ENCODE peak calls at places on chromosomes 12 and 14, in six cellular contexts. B, X, E, Y, U and I are unnamed samples.

GRCh38 chr12:53287741-53288216 is 7.6 kb upstream of the PFDN5 start:
- DNase-seq in B (peak), X (peak), E (peak), Y (peak), U (peak), I (peak)

GRCh38 chr14:92651106-92651792 is 97.2 kb downstream of the LGMN start:
- DNase-seq in B (no peak), X (no peak), E (no peak), Y (no peak), U (no peak), I (no peak)

GRCh38 chr14:100297320-100298300 is 8.6 kb downstream of the SLC25A29 start:
- DNase-seq in B (peak), X (no peak), E (no peak), Y (no peak), U (peak), I (peak)

GRCh38 chr14:76780360-76780759 is 19.1 kb downstream of the VASH1 start:
- DNase-seq in B (no peak), X (peak), E (no peak), Y (no peak), U (no peak), I (no peak)

GRCh38 chr14:50762001-50762930 is 68.7 kb downstream of the NIN start:
- DNase-seq in B (peak), X (no peak), E (no peak), Y (no peak), U (no peak), I (peak)

GRCh38 chr12:52093346-52093745 is 13.8 kb downstream of the SMIM41 start:
- DNase-seq in B (no peak), X (no peak), E (no peak), Y (no peak), U (no peak), I (no peak)

GRCh38 chr12:90842477-90842876 is 112.5 kb downstream of the CCER1 start:
- DNase-seq in B (no peak), X (peak), E (no peak), Y (no peak), U (peak), I (no peak)

GRCh38 chr12:111699-112591 is 45.4 kb downstream of the IQSEC3 start:
- DNase-seq in B (no peak), X (no peak), E (no peak), Y (no peak), U (peak), I (no peak)

GRCh38 chr12:55057466-55057865 is 37.7 kb downstream of the NEUROD4 start:
- DNase-seq in B (no peak), X (no peak), E (no peak), Y (no peak), U (peak), I (no peak)

GRCh38 chr14:99289394-99290189 is 17.6 kb upstream of the BCL11B start:
- DNase-seq in B (no peak), X (no peak), E (no peak), Y (no peak), U (peak), I (no peak)

GRCh38 chr12:79288946-79289345 is 401.8 kb downstream of the PAWR start:
- DNase-seq in B (no peak), X (no peak), E (no peak), Y (no peak), U (no peak), I (no peak)

GRCh38 chr12:109820921-109821381 is 12.2 kb downstream of the TRPV4 start:
- DNase-seq in B (no peak), X (no peak), E (no peak), Y (no peak), U (peak), I (no peak)

GRCh38 chr12:26539131-26539530 is 293.9 kb downstream of the ITPR2 start:
- DNase-seq in B (no peak), X (no peak), E (no peak), Y (no peak), U (no peak), I (no peak)

GRCh38 chr12:2053675-2054070 is 886 bp downstream of the CACNA1C start:
- DNase-seq in B (no peak), X (no peak), E (no peak), Y (no peak), U (no peak), I (peak)

GRCh38 chr12:90013409-90013808 is 304.8 kb upstream of the ATP2B1 start:
- DNase-seq in B (peak), X (no peak), E (no peak), Y (no peak), U (no peak), I (peak)

GRCh38 chr12:87272846-87273245 is 756.4 kb downstream of the C12orf50 start:
- DNase-seq in B (no peak), X (no peak), E (no peak), Y (no peak), U (no peak), I (no peak)

GRCh38 chr14:87049886-87050820 is 942.8 kb downstream of the GALC start:
- DNase-seq in B (peak), X (peak), E (no peak), Y (peak), U (peak), I (peak)

GRCh38 chr14:42869681-42870080 is 1263.0 kb downstream of the LRFN5 start:
- DNase-seq in B (peak), X (no peak), E (no peak), Y (no peak), U (no peak), I (no peak)

GRCh38 chr14:75170797-75171196 is 5.6 kb downstream of the TMED10 start:
- DNase-seq in B (no peak), X (no peak), E (no peak), Y (no peak), U (no peak), I (no peak)

GRCh38 chr14:71576472-71576871 is 355.8 kb upstream of the RGS6 start:
- DNase-seq in B (no peak), X (no peak), E (no peak), Y (no peak), U (no peak), I (no peak)
- H3K14ac ChIP-seq in B (peak), X (no peak), E (no peak), Y (no peak), U (no peak), I (no peak)

DNA sequence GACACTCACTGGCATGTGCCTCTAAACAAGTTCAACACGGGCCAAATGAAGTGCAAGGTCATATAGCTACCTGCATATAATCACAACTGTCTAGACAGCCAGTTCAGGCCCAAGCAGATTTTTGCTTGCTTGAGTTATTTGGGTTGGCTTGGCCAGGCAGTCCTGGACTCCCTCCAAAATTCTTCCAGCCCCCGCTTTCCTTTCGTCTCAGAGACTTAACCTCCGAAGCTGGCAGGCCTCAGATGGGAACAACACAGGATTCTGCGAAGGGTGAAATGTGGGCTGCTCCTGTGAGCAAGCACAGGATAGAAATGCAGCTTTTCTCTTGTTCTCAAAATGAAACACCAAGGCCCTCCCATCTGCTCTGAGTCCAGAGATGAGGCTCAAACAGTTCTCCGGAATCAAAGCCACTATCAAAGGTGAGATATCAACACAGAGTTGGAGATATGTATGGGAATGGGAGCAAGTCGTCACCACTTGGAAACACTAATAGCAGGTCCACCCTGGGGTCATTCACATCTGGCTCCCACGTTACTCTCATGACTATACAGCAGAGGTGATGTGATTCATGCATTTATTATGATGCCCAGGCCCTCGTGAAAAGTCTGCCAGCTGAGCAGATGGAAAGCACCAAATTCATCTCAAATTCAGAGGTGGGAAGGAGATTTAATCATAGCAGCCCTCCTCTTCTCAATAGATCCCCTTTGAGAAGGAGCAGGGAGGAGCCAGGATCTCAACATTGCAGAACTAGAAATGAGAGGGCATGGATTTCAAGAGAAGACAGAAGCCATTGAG is 389.8 kb downstream of the NUAK1 start:
- DNase-seq in B (peak), X (no peak), E (no peak), Y (no peak), U (no peak), I (no peak)
- H4K8ac ChIP-seq in B (no peak), X (no peak), E (no peak), Y (no peak), U (no peak), I (no peak)

DNA sequence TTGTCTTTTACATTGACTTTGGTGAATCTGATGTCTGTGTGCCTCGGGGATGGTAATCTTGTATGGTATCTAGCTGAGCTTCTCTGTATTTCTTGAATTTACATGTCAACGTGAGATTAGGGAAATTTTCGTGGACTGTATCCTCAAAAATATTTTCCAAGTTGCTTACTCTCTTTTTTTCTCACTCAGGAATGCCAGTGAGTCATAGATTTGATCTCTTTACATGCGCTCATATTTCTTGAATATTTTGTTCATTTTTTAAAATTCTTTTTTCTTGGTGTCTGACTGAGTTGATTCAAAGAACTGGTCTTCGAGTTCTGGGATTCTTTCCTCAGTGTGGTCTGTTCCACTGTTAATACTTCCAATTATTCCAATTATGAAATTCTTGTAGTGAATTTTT is 207.7 kb downstream of the RAD51B start:
- DNase-seq in B (peak), X (no peak), E (no peak), Y (no peak), U (no peak), I (no peak)
- H3K14ac ChIP-seq in B (peak), X (no peak), E (no peak), Y (no peak), U (no peak), I (no peak)

GRCh38 chr12:104137175-104137901 is 672 bp downstream of the NFYB start:
- DNase-seq in B (peak), X (peak), E (peak), Y (peak), U (peak), I (peak)
- H4K8ac ChIP-seq in B (peak), X (peak), E (no peak), Y (peak), U (peak), I (peak)

GRCh38 chr12:59404109-59404650 is 191.6 kb upstream of the SLC16A7 start:
- DNase-seq in B (no peak), X (no peak), E (no peak), Y (no peak), U (no peak), I (no peak)

GRCh38 chr12:59403259-59403932 is 192.4 kb upstream of the SLC16A7 start:
- DNase-seq in B (peak), X (peak), E (peak), Y (no peak), U (peak), I (peak)

GRCh38 chr12:59407799-59408198 is 188.0 kb upstream of the SLC16A7 start:
- DNase-seq in B (no peak), X (no peak), E (no peak), Y (no peak), U (no peak), I (no peak)

GRCh38 chr12:59408431-59408830 is 187.4 kb upstream of the SLC16A7 start:
- DNase-seq in B (peak), X (no peak), E (no peak), Y (no peak), U (no peak), I (peak)

GRCh38 chr12:59405992-59406391 is 189.8 kb upstream of the SLC16A7 start:
- DNase-seq in B (no peak), X (no peak), E (no peak), Y (no peak), U (no peak), I (no peak)
- H3K14ac ChIP-seq in B (no peak), X (no peak), E (no peak), Y (no peak), U (no peak), I (no peak)